ENCODE peak calls at places on chromosomes 16 and 17, in seven cellular contexts. R is effector memory CD8-positive, alpha-beta T cell; S is activated effector memory CD4-positive, alpha-beta T cell treated with anti-CD3 and anti-CD28 coated beads, Interleukin-2, amount 50 U/mL, for 16 hours; B is HEK293T; U is endothelial cell; I is stimulated activated CD8-positive, alpha-beta memory T cell treated with anti-CD3 and anti-CD28 coated beads, Interleukin-4, amount 100 ng/mL, for 1 hour; M is HS-27A. Q is an unnamed sample.
A peak's percentile ranks its signal among the peaks of the same experiment; 100 is the strongest.

GRCh38 chr16:4972938-4973587 is 14.9 kb downstream of the SEC14L5 start:
- DNase-seq in I (no peak), U (no peak), R (no peak), S (no peak), M (no peak), B (no peak), Q (no peak)

GRCh38 chr17:2972749-2973148 is 90.7 kb downstream of the OR1D5 start:
- DNase-seq in R (no peak), U (no peak), M (no peak), I (no peak), B (no peak), S (no peak), Q (no peak)

GRCh38 chr16:53865492-53865863 is 161.5 kb downstream of the FTO start:
- DNase-seq in M (no peak), U (no peak), I (no peak), S (no peak), B (no peak), R (no peak), Q (no peak)

GRCh38 chr16:86249631-86250030 is 260.7 kb upstream of the FOXF1 start:
- DNase-seq in I (no peak), M (no peak), S (no peak), U (no peak), R (no peak), B (no peak), Q (no peak)

GRCh38 chr16:53091508-53092211 is 36.9 kb downstream of the CHD9 start:
- DNase-seq in S (no peak), R (no peak), B (no peak), U (no peak), I (no peak), M (no peak), Q (no peak)

GRCh38 chr16:47612711-47613110 is 151.6 kb downstream of the PHKB start:
- DNase-seq in U (no peak), S (no peak), B (no peak), I (no peak), M (no peak), R (no peak), Q (no peak)

GRCh38 chr16:4610011-4611005 is 4.4 kb downstream of the UBALD1 start:
- DNase-seq in R (no peak), S (no peak), B (no peak), M (no peak), I (no peak), U (no peak), Q (no peak)

GRCh38 chr17:34259151-34259550 is 4.1 kb downstream of the CCL2 start:
- DNase-seq in S (no peak), I (no peak), M (no peak), R (no peak), U (no peak), B (no peak), Q (no peak)

GRCh38 chr17:8668181-8668740 is 37.7 kb upstream of the MYH10 start:
- DNase-seq in S (no peak), I (no peak), M (no peak), R (no peak), U (no peak), B (no peak), Q (no peak)

GRCh38 chr17:82810644-82811430 is 29.0 kb downstream of the ZNF750 start:
- DNase-seq in B (no peak), M (no peak), S (no peak), R (no peak), U (no peak), I (no peak), Q (no peak)

GRCh38 chr17:73759324-73760185 is 115.3 kb upstream of the SDK2 start:
- DNase-seq in U (no peak), S (no peak), I (no peak), R (no peak), M (no peak), B (no peak), Q (no peak)

GRCh38 chr16:89711601-89712475 is 8.9 kb downstream of the VPS9D1 start:
- DNase-seq in R (peak; percentile 78), I (peak; percentile 52), B (peak; percentile 92), M (no peak), U (peak; percentile 77), S (peak; percentile 85), Q (peak; percentile 61)

GRCh38 chr17:17840751-17841591 is 4.2 kb upstream of the SREBF1 start:
- DNase-seq in S (no peak), R (no peak), B (no peak), U (peak; percentile 25), I (no peak), M (no peak), Q (no peak)

GRCh38 chr17:55332296-55333041 is 67.7 kb downstream of the HLF start:
- DNase-seq in R (no peak), S (no peak), I (no peak), B (no peak), U (no peak), M (no peak), Q (no peak)

GRCh38 chr17:15384142-15384803 is 42.9 kb upstream of the TEKT3 start:
- DNase-seq in S (no peak), B (no peak), U (no peak), R (no peak), M (no peak), I (no peak), Q (no peak)

GRCh38 chr16:27822529-27823437 is 240.7 kb downstream of the GSG1L start:
- DNase-seq in S (peak; percentile 47), R (no peak), B (no peak), M (no peak), U (no peak), I (no peak), Q (no peak)

GRCh38 chr16:11639925-11640899 is 28.0 kb upstream of the SNN start:
- DNase-seq in I (no peak), R (no peak), S (no peak), M (peak; percentile 82), B (peak; percentile 31), U (no peak), Q (no peak)

GRCh38 chr17:80374039-80374731 is 40.8 kb upstream of the ENDOV start:
- DNase-seq in M (no peak), I (no peak), U (no peak), S (peak; percentile 56), R (no peak), B (no peak), Q (no peak)

GRCh38 chr16:56198044-56198754 is 6.9 kb downstream of the GNAO1 start:
- DNase-seq in S (no peak), U (no peak), I (no peak), B (no peak), R (no peak), M (no peak), Q (no peak)

GRCh38 chr16:75323928-75324327 is 72.5 kb upstream of the BCAR1 start:
- DNase-seq in S (no peak), I (no peak), R (no peak), B (no peak), U (no peak), M (no peak), Q (no peak)

GRCh38 chr17:64343833-64344637 is 46.6 kb downstream of the PECAM1 start:
- DNase-seq in S (no peak), I (no peak), M (no peak), B (no peak), R (no peak), U (peak; percentile 30), Q (no peak)

GRCh38 chr17:74161501-74161850 is 42.0 kb upstream of the RPL38 start:
- DNase-seq in S (no peak), B (no peak), M (no peak), U (no peak), R (no peak), I (no peak), Q (no peak)

GRCh38 chr17:5555254-5555653 is 29.1 kb downstream of the NLRP1 start:
- DNase-seq in I (no peak), B (peak; percentile 5), M (no peak), S (no peak), U (no peak), R (no peak), Q (no peak)

GRCh38 chr16:12173121-12173520 is 196.6 kb downstream of the SNX29 start:
- DNase-seq in M (no peak), B (no peak), U (no peak), I (no peak), R (no peak), S (no peak), Q (no peak)